ENCODE peak calls at places on chromosome 16, in seven cellular contexts. T, K, F, S, O, X and J are unnamed samples. For H3K36me3, the result is how much of the 10 kb centered on the place peaks cover.

GRCh38 chr16:78098087-78098486 is 1.4 kb upstream of the WWOX start:
- DNase-seq in T (no peak), X (no peak), O (no peak), S (no peak), K (no peak), F (no peak), J (no peak)

GRCh38 chr16:53881371-53881770 is 177.4 kb downstream of the FTO start:
- DNase-seq in K (peak), O (peak), S (no peak), X (no peak), T (no peak), F (no peak), J (no peak)

GRCh38 chr16:25676820-25677219 is 14.9 kb upstream of the HS3ST4 start:
- DNase-seq in O (no peak), T (no peak), S (no peak), X (no peak), F (no peak), K (no peak), J (no peak)

GRCh38 chr16:85029413-85029794 is 1.8 kb downstream of the KIAA0513 start:
- DNase-seq in S (no peak), T (peak), O (no peak), F (no peak), X (peak), K (peak), J (peak)

GRCh38 chr16:87815567-87815966 is 49.8 kb upstream of the KLHDC4 start:
- DNase-seq in X (no peak), F (peak), O (no peak), K (no peak), T (no peak), S (no peak), J (no peak)

GRCh38 chr16:23505180-23505665 is 5.1 kb downstream of the GGA2 start:
- DNase-seq in F (no peak), T (no peak), S (no peak), K (no peak), X (no peak), O (no peak), J (no peak)

GRCh38 chr16:56652600-56652999 is 914 bp downstream of the MT1B start:
- DNase-seq in O (no peak), X (no peak), T (no peak), S (no peak), F (no peak), K (no peak), J (no peak)

GRCh38 chr16:78596996-78597422 is 497.6 kb downstream of the WWOX start:
- DNase-seq in T (no peak), X (no peak), S (no peak), K (no peak), F (no peak), O (no peak), J (no peak)

GRCh38 chr16:87725596-87726235 is 40.1 kb downstream of the KLHDC4 start:
- DNase-seq in F (no peak), X (no peak), K (peak), S (no peak), O (no peak), T (no peak), J (peak)

GRCh38 chr16:30628628-30629342 is 18.6 kb upstream of the ZNF689 start:
- DNase-seq in X (peak), F (peak), K (peak), O (peak), S (peak), T (peak), J (no peak)

GRCh38 chr16:28531777-28532744 is 6.7 kb downstream of the NUPR1 start:
- DNase-seq in S (peak), X (no peak), K (peak), O (peak), F (no peak), T (no peak), J (no peak)

GRCh38 chr16:84518804-84519341 is 14.4 kb upstream of the MEAK7 start:
- DNase-seq in X (no peak), O (no peak), S (no peak), K (no peak), F (no peak), T (peak), J (no peak)

GRCh38 chr16:8866118-8866883 is 2.5 kb downstream of the CARHSP1 start:
- DNase-seq in K (no peak), T (no peak), O (no peak), S (no peak), X (peak), F (no peak), J (no peak)
- H3K36me3 ChIP-seq in K (under half), T (under half), O (under half), S (under half), X (under half), F (half or more), J (under half)

DNA sequence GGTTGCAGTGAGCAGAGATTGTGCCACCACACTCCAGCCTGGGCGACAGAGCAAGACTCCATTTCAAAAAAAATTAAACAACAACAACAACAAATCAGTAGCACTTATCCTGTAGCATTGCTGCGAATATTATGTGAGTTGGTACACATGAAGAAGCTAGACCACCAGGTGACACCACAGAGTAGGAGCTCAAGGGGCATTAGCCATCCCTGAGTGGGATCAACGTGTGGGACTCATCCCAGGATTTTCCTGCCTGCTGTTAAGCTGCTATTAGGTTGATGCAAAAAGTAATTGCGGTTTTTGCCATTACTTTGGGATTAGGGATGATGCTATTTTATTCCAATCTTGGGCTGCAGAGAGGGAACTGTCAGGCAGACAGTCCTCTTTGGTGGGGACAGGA is 47.2 kb downstream of the OTOA start:
- DNase-seq in F (peak), O (no peak), T (no peak), K (no peak), X (no peak), S (no peak), J (no peak)
- TF ChIP-seq CTCF in F (peak), O (no peak), T (no peak), K (no peak), X (no peak), S (no peak), J (no peak)

GRCh38 chr16:70370924-70371323 is 24.2 kb downstream of the DDX19A start:
- DNase-seq in X (no peak), O (no peak), K (no peak), F (no peak), S (no peak), T (no peak), J (no peak)

GRCh38 chr16:70374213-70374612 is 27.5 kb downstream of the DDX19A start:
- DNase-seq in T (no peak), X (no peak), O (no peak), F (no peak), S (no peak), K (no peak), J (no peak)

GRCh38 chr16:70377782-70378181 is 31.1 kb downstream of the DDX19A start:
- DNase-seq in O (no peak), S (no peak), T (no peak), K (no peak), X (no peak), F (no peak), J (no peak)

GRCh38 chr16:70375636-70376611 is 29.2 kb downstream of the DDX19A start:
- DNase-seq in X (no peak), K (no peak), S (no peak), F (no peak), T (no peak), O (no peak), J (no peak)

GRCh38 chr16:70372921-70373550 is 26.3 kb downstream of the DDX19A start:
- DNase-seq in F (no peak), O (no peak), T (no peak), X (no peak), S (no peak), K (no peak), J (no peak)
- H3K36me3 ChIP-seq in F (half or more), O (under half), T (under half), X (half or more), S (under half), K (under half), J (under half)

GRCh38 chr16:8251298-8251697 is 339.0 kb downstream of the TMEM114 start:
- DNase-seq in T (no peak), K (no peak), O (no peak), F (no peak), X (no peak), S (no peak), J (no peak)

GRCh38 chr16:8253718-8254117 is 336.6 kb downstream of the TMEM114 start:
- DNase-seq in X (no peak), O (no peak), K (no peak), T (no peak), F (no peak), S (no peak), J (no peak)

GRCh38 chr16:8257561-8257960 is 332.8 kb downstream of the TMEM114 start:
- DNase-seq in X (no peak), F (no peak), O (no peak), K (no peak), T (no peak), S (no peak), J (no peak)

GRCh38 chr16:8251727-8252126 is 338.6 kb downstream of the TMEM114 start:
- DNase-seq in X (no peak), K (no peak), O (no peak), S (no peak), T (no peak), F (no peak), J (no peak)

GRCh38 chr16:8254425-8254824 is 335.9 kb downstream of the TMEM114 start:
- DNase-seq in K (no peak), X (no peak), T (no peak), S (no peak), F (no peak), O (no peak), J (no peak)
- TF ChIP-seq CTCF in K (no peak), X (no peak), T (no peak), S (no peak), F (no peak), O (no peak), J (no peak)

DNA sequence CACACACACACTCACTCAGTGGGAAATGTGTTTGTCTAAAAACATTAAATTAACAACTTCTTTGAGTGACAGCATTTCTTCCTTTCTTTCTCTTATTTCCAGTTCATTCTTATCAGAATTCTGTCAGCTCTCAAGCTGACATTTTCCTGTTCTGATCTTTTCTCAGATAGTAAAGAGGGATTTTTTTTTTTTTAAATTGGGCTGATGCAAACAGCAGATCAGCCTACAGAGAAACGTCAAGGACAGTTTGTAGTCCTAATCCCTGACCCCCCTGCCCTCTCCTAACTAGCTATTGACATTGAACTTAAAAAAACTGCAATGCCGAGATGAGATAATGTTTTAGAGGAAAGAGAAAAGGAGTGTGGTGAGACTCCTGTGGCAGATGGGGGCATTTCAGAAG is 139.2 kb upstream of the ZFHX3 start:
- DNase-seq in O (no peak), F (no peak), X (no peak), T (no peak), S (no peak), K (no peak), J (no peak)
- H3K36me3 ChIP-seq in O (under half), F (under half), X (under half), T (under half), S (under half), K (under half), J (under half)